ENCODE peak calls at places on chromosomes 12 and 14, in six cellular contexts. U, L, W, A, I and D are unnamed samples.

GRCh38 chr12:48917857-48918537 is 7.3 kb downstream of the FKBP11 start:
- DNase-seq in U (peak; percentile 17), L (no peak), W (no peak), A (no peak), I (peak; percentile 31), D (no peak)

GRCh38 chr14:58765375-58765774 is 127.6 kb downstream of the DACT1 start:
- DNase-seq in U (no peak), L (no peak), W (no peak), A (peak; percentile 57), I (no peak), D (no peak)

GRCh38 chr12:25497021-25497420 is 56.1 kb downstream of the LMNTD1 start:
- DNase-seq in U (peak; percentile 9), L (no peak), W (peak; percentile 15), A (no peak), I (no peak), D (no peak)

GRCh38 chr14:58077621-58078020 is 74.4 kb downstream of the ARMH4 start:
- DNase-seq in U (peak; percentile 86), L (no peak), W (peak; percentile 29), A (peak; percentile 14), I (no peak), D (no peak)

GRCh38 chr14:64828096-64828495 is 51.6 kb downstream of the SPTB start:
- DNase-seq in U (no peak), L (no peak), W (no peak), A (no peak), I (no peak), D (no peak)

GRCh38 chr12:117514016-117514415 is 152.6 kb upstream of the NOS1 start:
- DNase-seq in U (no peak), L (no peak), W (no peak), A (no peak), I (no peak), D (no peak)

GRCh38 chr12:37543131-37543965 is 773.2 kb upstream of the ALG10B start:
- DNase-seq in U (no peak), L (peak; percentile 84), W (no peak), A (no peak), I (no peak), D (no peak)

GRCh38 chr14:57526942-57527341 is 33.3 kb upstream of the CCDC198 start:
- DNase-seq in U (no peak), L (no peak), W (peak; percentile 5), A (no peak), I (no peak), D (no peak)

GRCh38 chr14:74573421-74574091 is 38.5 kb downstream of the LTBP2 start:
- DNase-seq in U (no peak), L (no peak), W (no peak), A (no peak), I (no peak), D (no peak)

GRCh38 chr14:59332727-59333126 is 132.5 kb downstream of the GPR135 start:
- DNase-seq in U (peak; percentile 94), L (no peak), W (peak; percentile 77), A (peak; percentile 84), I (no peak), D (no peak)

GRCh38 chr14:105582639-105583038 is 56.3 kb downstream of the TMEM121 start:
- DNase-seq in U (peak; percentile 1), L (no peak), W (peak; percentile 3), A (no peak), I (no peak), D (no peak)

GRCh38 chr14:21933681-21934080 is 260.1 kb upstream of the OR4E1 start:
- DNase-seq in U (no peak), L (no peak), W (peak; percentile 4), A (no peak), I (no peak), D (no peak)

GRCh38 chr12:116125981-116126566 is 151.4 kb downstream of the MED13L start:
- DNase-seq in U (peak; percentile 26), L (no peak), W (no peak), A (no peak), I (no peak), D (no peak)

GRCh38 chr12:21725731-21726130 is 48.8 kb downstream of the KCNJ8 start:
- DNase-seq in U (no peak), L (no peak), W (no peak), A (no peak), I (no peak), D (no peak)

GRCh38 chr12:53268009-53268636 is at the start of gene ESPL1:
- DNase-seq in U (peak; percentile 73), L (peak; percentile 57), W (peak; percentile 82), A (peak; percentile 88), I (peak; percentile 72), D (peak; percentile 88)

GRCh38 chr12:57483466-57483865 is 3.8 kb upstream of the ARHGAP9 start:
- DNase-seq in U (peak; percentile 85), L (no peak), W (peak; percentile 35), A (peak; percentile 60), I (no peak), D (no peak)

GRCh38 chr12:93530358-93530757 is 42.1 kb upstream of the SOCS2 start:
- DNase-seq in U (no peak), L (no peak), W (no peak), A (no peak), I (no peak), D (no peak)

GRCh38 chr12:51926718-51927117 is 19.4 kb downstream of the ACVRL1 start:
- DNase-seq in U (no peak), L (no peak), W (peak; percentile 46), A (no peak), I (no peak), D (peak; percentile 36)